ENCODE peak calls at places on chromosomes 2 and 18, in six cellular contexts. G, H, C, I, U and K are unnamed samples.

GRCh38 chr18:52636536-52636935 is 296.5 kb downstream of the DCC start:
- DNase-seq in G (no peak), H (no peak), C (no peak), I (no peak), U (no peak), K (peak; percentile 11)

GRCh38 chr2:189086710-189087109 is 92.9 kb downstream of the COL5A2 start:
- DNase-seq in G (no peak), H (no peak), C (no peak), I (no peak), U (no peak), K (no peak)

GRCh38 chr2:3073721-3074120 is 303.9 kb downstream of the EIPR1 start:
- DNase-seq in G (no peak), H (no peak), C (no peak), I (no peak), U (no peak), K (no peak)

GRCh38 chr2:226792155-226792871 is 7.3 kb downstream of the IRS1 start:
- DNase-seq in G (no peak), H (no peak), C (no peak), I (no peak), U (no peak), K (no peak)

GRCh38 chr2:133171396-133172004 is 396.8 kb downstream of the NCKAP5 start:
- DNase-seq in G (peak; percentile 18), H (no peak), C (peak; percentile 62), I (no peak), U (no peak), K (peak; percentile 41)

GRCh38 chr2:61816480-61817355 is 37.1 kb downstream of the FAM161A start:
- DNase-seq in G (no peak), H (no peak), C (no peak), I (no peak), U (no peak), K (no peak)

GRCh38 chr18:38612904-38613303 is 1047.3 kb upstream of the CELF4 start:
- DNase-seq in G (no peak), H (no peak), C (no peak), I (no peak), U (no peak), K (no peak)

GRCh38 chr18:74251297-74252031 is 40.3 kb downstream of the CYB5A start:
- DNase-seq in G (peak; percentile 18), H (no peak), C (peak; percentile 9), I (no peak), U (no peak), K (no peak)

GRCh38 chr2:45220227-45220626 is 211.0 kb upstream of the SIX2 start:
- DNase-seq in G (no peak), H (no peak), C (no peak), I (no peak), U (no peak), K (no peak)

GRCh38 chr18:31977270-31977872 is 34.4 kb upstream of the TRAPPC8 start:
- DNase-seq in G (peak; percentile 45), H (no peak), C (peak; percentile 29), I (peak; percentile 10), U (no peak), K (peak; percentile 43)

GRCh38 chr2:159098815-159099455 is 130.5 kb downstream of the TANC1 start:
- DNase-seq in G (peak; percentile 60), H (no peak), C (no peak), I (no peak), U (no peak), K (no peak)

GRCh38 chr2:192029089-192029488 is 165.6 kb downstream of the TMEFF2 start:
- DNase-seq in G (peak; percentile 25), H (no peak), C (no peak), I (no peak), U (no peak), K (peak; percentile 55)

GRCh38 chr18:46335551-46336059 is 231.4 kb downstream of the HAUS1 start:
- DNase-seq in G (no peak), H (no peak), C (no peak), I (no peak), U (no peak), K (peak; percentile 55)

GRCh38 chr2:95054016-95054415 is 28.5 kb downstream of the MAL start:
- DNase-seq in G (no peak), H (no peak), C (no peak), I (no peak), U (no peak), K (no peak)

GRCh38 chr2:118148133-118148532 is 59.9 kb downstream of the INSIG2 start:
- DNase-seq in G (no peak), H (no peak), C (no peak), I (no peak), U (no peak), K (no peak)